ENCODE peak calls at places on chromosomes 6 and 20, in six cellular contexts. V, Y, N, B, W and F are unnamed samples. For H3K9me3, the result is how much of the 10 kb centered on the place peaks cover.

GRCh38 chr20:37290158-37290810 is 829 bp downstream of the MANBAL start:
- DNase-seq in V (no peak), Y (no peak), N (no peak), B (no peak), W (no peak), F (no peak)

GRCh38 chr20:36144336-36144735 is 10.2 kb upstream of the EPB41L1 start:
- DNase-seq in V (peak), Y (no peak), N (no peak), B (no peak), W (no peak), F (no peak)

GRCh38 chr6:35096129-35096852 is 44.8 kb downstream of the TCP11 start:
- DNase-seq in V (peak), Y (no peak), N (no peak), B (peak), W (peak), F (no peak)

GRCh38 chr20:37395411-37395800 is 49.5 kb downstream of the SRC start:
- DNase-seq in V (no peak), Y (no peak), N (no peak), B (no peak), W (no peak), F (no peak)

GRCh38 chr20:22429175-22430153 is 154.9 kb downstream of the FOXA2 start:
- DNase-seq in V (no peak), Y (no peak), N (no peak), B (no peak), W (no peak), F (no peak)

GRCh38 chr20:5688431-5688972 is 61.7 kb upstream of the SHLD1 start:
- DNase-seq in V (no peak), Y (peak), N (no peak), B (no peak), W (no peak), F (no peak)

GRCh38 chr6:43013020-43013842 is 515 bp downstream of the MEA1 start:
- DNase-seq in V (no peak), Y (no peak), N (no peak), B (no peak), W (peak), F (no peak)

GRCh38 chr20:23255658-23256385 is 94.8 kb upstream of the NXT1 start:
- DNase-seq in V (peak), Y (no peak), N (no peak), B (no peak), W (peak), F (no peak)

GRCh38 chr20:24896984-24897383 is 52.1 kb upstream of the CST7 start:
- DNase-seq in V (no peak), Y (no peak), N (no peak), B (no peak), W (no peak), F (no peak)
- H3K9me3 ChIP-seq in V (under half), Y (under half), N (under half), B (under half), W (under half), F (under half)

GRCh38 chr20:61526907-61527306 is 274.8 kb downstream of the CDH4 start:
- DNase-seq in V (no peak), Y (no peak), N (no peak), B (no peak), W (no peak), F (no peak)
- H3K9me3 ChIP-seq in V (under half), Y (under half), N (under half), B (under half), W (under half), F (under half)

GRCh38 chr20:30489604-30490003 is 767.9 kb upstream of the DEFB115 start:
- DNase-seq in V (no peak), Y (no peak), N (no peak), B (no peak), W (no peak), F (no peak)

GRCh38 chr20:30486103-30486478 is 771.4 kb upstream of the DEFB115 start:
- DNase-seq in V (no peak), Y (no peak), N (no peak), B (no peak), W (no peak), F (no peak)

GRCh38 chr20:30491016-30491415 is 766.4 kb upstream of the DEFB115 start:
- DNase-seq in V (no peak), Y (no peak), N (no peak), B (no peak), W (no peak), F (no peak)

GRCh38 chr20:30487947-30488926 is 769.2 kb upstream of the DEFB115 start:
- DNase-seq in V (no peak), Y (no peak), N (no peak), B (no peak), W (no peak), F (no peak)

GRCh38 chr20:30488941-30489601 is 768.4 kb upstream of the DEFB115 start:
- DNase-seq in V (no peak), Y (no peak), N (no peak), B (no peak), W (no peak), F (no peak)
- H3K9me3 ChIP-seq in V (under half), Y (under half), N (under half), B (under half), W (under half), F (under half)

DNA sequence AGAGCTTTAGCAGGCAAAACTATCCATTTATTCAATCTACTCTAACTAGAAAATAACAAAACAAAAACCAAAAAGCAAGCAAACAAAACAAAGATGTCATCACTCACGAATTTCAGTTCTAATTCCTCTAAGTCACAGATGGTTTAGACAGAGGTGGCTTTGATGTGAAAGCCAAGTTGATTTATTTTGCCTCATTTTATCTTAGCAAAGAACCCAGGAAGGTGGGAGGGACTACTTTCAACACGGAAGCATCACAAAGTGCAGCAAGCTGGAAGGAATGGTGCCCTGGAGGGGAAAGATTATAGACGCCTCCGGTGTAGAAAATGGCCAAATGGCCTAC is 88.4 kb downstream of the LAMP5 start:
- DNase-seq in V (no peak), Y (no peak), N (no peak), B (no peak), W (no peak), F (no peak)
- H3K9me3 ChIP-seq in V (under half), Y (under half), N (under half), B (under half), W (under half), F (under half)

DNA sequence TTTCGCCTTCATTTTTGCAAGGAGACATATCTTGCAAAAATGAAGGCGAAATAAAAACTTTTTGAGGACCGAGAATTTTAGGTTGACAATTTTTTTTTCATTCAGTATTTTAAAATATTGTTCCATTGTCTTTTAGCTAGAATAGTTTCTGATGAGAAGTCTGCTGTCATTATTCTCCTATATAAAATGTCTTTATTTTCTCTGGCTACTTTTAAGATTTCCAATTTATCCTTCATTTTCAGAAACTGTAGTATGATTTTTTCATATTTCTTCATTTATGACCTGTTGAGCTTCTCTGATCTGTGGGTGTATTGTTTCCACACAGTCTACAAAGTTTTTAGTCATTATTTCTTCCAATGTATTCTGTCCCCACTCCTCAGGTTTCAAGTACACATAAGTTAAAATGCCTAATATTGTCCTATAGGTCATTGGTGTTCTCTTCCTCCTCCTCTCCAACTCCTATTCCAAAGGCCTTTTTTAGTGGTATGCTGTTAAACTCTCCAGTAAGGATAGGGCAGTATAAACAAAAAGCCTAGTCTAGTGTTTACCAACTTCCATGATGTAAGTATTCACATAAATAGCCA is 15.7 kb downstream of the AHI1 start:
- DNase-seq in V (peak), Y (no peak), N (no peak), B (peak), W (peak), F (no peak)
- H3K9me3 ChIP-seq in V (under half), Y (under half), N (under half), B (half or more), W (under half), F (under half)

GRCh38 chr6:155611742-155612141 is 156.1 kb upstream of the NOX3 start:
- DNase-seq in V (no peak), Y (no peak), N (no peak), B (no peak), W (no peak), F (no peak)

DNA sequence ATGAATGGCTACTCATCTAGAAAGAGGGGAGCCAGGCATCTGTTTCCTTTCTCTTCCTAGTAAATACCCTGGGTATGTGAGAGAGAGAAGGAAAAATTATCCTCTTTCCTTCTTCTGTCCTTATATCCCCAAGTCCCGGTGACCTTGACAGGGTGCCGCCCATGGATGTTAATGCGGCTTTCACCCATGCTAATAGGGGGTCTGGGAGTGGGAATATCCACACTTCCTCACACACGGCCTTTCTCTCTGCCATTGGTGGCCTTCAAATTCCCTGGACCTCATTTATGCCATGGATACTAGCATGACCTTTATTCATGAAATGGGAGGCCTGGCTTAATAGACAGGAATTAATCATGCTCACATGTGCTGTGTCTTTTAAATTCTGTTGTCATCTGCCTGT is 159.0 kb upstream of the NOX3 start:
- DNase-seq in V (no peak), Y (no peak), N (no peak), B (no peak), W (no peak), F (no peak)
- H3K9me3 ChIP-seq in V (under half), Y (half or more), N (under half), B (under half), W (under half), F (under half)

DNA sequence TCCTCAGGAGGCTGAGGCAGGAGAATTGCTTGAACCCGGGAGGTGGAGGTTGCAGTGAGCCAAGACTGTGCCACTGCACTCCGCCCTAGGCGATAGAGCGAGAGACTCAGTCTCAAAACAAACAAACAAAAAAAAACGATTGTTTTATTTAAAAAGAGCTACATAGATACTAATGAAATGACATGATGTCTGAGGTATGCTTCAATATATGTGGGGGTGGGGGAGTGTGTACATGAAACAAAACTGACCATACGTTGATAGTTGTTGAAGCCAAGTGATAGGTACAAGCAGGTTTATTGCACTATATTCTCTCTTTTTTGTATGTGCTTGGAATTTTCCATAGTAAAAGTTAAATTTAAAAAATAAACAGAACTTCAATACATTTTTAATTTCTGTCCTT is 240.1 kb downstream of the TFAP2A start:
- DNase-seq in V (no peak), Y (no peak), N (no peak), B (no peak), W (no peak), F (no peak)
- H3K9me3 ChIP-seq in V (under half), Y (under half), N (under half), B (under half), W (under half), F (under half)

GRCh38 chr20:29740601-29740950 is 1516.9 kb upstream of the DEFB115 start:
- DNase-seq in V (no peak), Y (no peak), N (no peak), B (no peak), W (no peak), F (no peak)

GRCh38 chr20:29742699-29743100 is 1514.8 kb upstream of the DEFB115 start:
- DNase-seq in V (no peak), Y (no peak), N (no peak), B (no peak), W (no peak), F (no peak)

GRCh38 chr20:29740951-29741593 is 1516.4 kb upstream of the DEFB115 start:
- DNase-seq in V (no peak), Y (no peak), N (no peak), B (no peak), W (no peak), F (no peak)

GRCh38 chr20:29741894-29742698 is 1515.4 kb upstream of the DEFB115 start:
- DNase-seq in V (no peak), Y (no peak), N (no peak), B (no peak), W (no peak), F (no peak)

GRCh38 chr20:29741594-29741893 is 1515.9 kb upstream of the DEFB115 start:
- DNase-seq in V (no peak), Y (no peak), N (no peak), B (no peak), W (no peak), F (no peak)
- H3K9me3 ChIP-seq in V (under half), Y (half or more), N (under half), B (under half), W (under half), F (under half)